ENCODE peak calls at places on chromosomes 6 and 20, in seven cellular contexts. C is Calu3, V is AG04450, Y is lower leg skin, E is HFF-Myc, S is upper lobe of right lung, T is endothelial cell of umbilical vein. N is an unnamed sample.

GRCh38 chr6:157756708-157757429 is 66.2 kb upstream of the SNX9 start:
- DNase-seq in C (peak), V (peak), Y (peak), E (peak), S (peak), T (peak), N (peak)

GRCh38 chr6:127102299-127102698 is 16.2 kb upstream of the RSPO3 start:
- DNase-seq in C (no peak), V (peak), Y (no peak), E (no peak), S (no peak), T (no peak), N (peak)

GRCh38 chr6:39189915-39190544 is 39.2 kb downstream of the KCNK5 start:
- DNase-seq in C (peak), V (no peak), Y (no peak), E (no peak), S (peak), T (no peak), N (peak)

GRCh38 chr20:36461600-36462439 is 79.5 kb upstream of the MYL9 start:
- DNase-seq in C (peak), V (no peak), Y (peak), E (no peak), S (peak), T (peak), N (no peak)

GRCh38 chr6:139984317-139984716 is 609.9 kb upstream of the CITED2 start:
- DNase-seq in C (no peak), V (no peak), Y (no peak), E (no peak), S (no peak), T (no peak), N (no peak)

GRCh38 chr20:63407928-63408683 is 47.0 kb upstream of the CHRNA4 start:
- DNase-seq in C (no peak), V (no peak), Y (no peak), E (no peak), S (no peak), T (no peak), N (no peak)

GRCh38 chr20:4087923-4088322 is 72.6 kb upstream of the RNF24 start:
- DNase-seq in C (no peak), V (no peak), Y (no peak), E (no peak), S (no peak), T (no peak), N (peak)

GRCh38 chr6:73041051-73041450 is 184.2 kb downstream of the KHDC1L start:
- DNase-seq in C (no peak), V (no peak), Y (no peak), E (no peak), S (no peak), T (no peak), N (no peak)

GRCh38 chr6:112502348-112503130 is 155.4 kb downstream of the RFPL4B start:
- DNase-seq in C (no peak), V (no peak), Y (no peak), E (no peak), S (no peak), T (peak), N (peak)

GRCh38 chr6:167397712-167398111 is 72.8 kb downstream of the TTLL2 start:
- DNase-seq in C (no peak), V (no peak), Y (no peak), E (no peak), S (peak), T (no peak), N (no peak)

GRCh38 chr6:145963216-145964068 is 716 bp downstream of the SHPRH start:
- DNase-seq in C (peak), V (no peak), Y (peak), E (no peak), S (peak), T (peak), N (peak)

GRCh38 chr6:111076024-111076680 is 11.2 kb upstream of the SLC16A10 start:
- DNase-seq in C (peak), V (no peak), Y (no peak), E (no peak), S (no peak), T (no peak), N (peak)

GRCh38 chr20:19885981-19886665 is 128.1 kb downstream of the RIN2 start:
- DNase-seq in C (peak), V (no peak), Y (peak), E (peak), S (peak), T (peak), N (peak)

GRCh38 chr20:49874601-49875116 is 40.7 kb downstream of the SPATA2 start:
- DNase-seq in C (no peak), V (no peak), Y (peak), E (no peak), S (no peak), T (no peak), N (no peak)

GRCh38 chr20:17825949-17826843 is 126.4 kb downstream of the BANF2 start:
- DNase-seq in C (no peak), V (no peak), Y (no peak), E (no peak), S (no peak), T (no peak), N (no peak)

GRCh38 chr6:31485063-31485462 is 12.9 kb upstream of the MICB start:
- DNase-seq in C (no peak), V (no peak), Y (no peak), E (no peak), S (no peak), T (no peak), N (no peak)

GRCh38 chr6:121055572-121056163 is 278.6 kb downstream of the TBC1D32 start:
- DNase-seq in C (peak), V (peak), Y (no peak), E (peak), S (no peak), T (peak), N (peak)

GRCh38 chr6:34285571-34285970 is 36.8 kb upstream of the SMIM29 start:
- DNase-seq in C (no peak), V (no peak), Y (no peak), E (no peak), S (no peak), T (peak), N (no peak)

GRCh38 chr6:56897789-56898509 is 57.0 kb upstream of the BEND6 start:
- DNase-seq in C (no peak), V (no peak), Y (no peak), E (no peak), S (no peak), T (no peak), N (no peak)

GRCh38 chr6:41529970-41530369 is 16.2 kb upstream of the FOXP4 start:
- DNase-seq in C (no peak), V (no peak), Y (no peak), E (no peak), S (no peak), T (no peak), N (no peak)

GRCh38 chr6:2237001-2237400 is 8.4 kb downstream of the GMDS start:
- DNase-seq in C (no peak), V (peak), Y (no peak), E (peak), S (no peak), T (peak), N (peak)

GRCh38 chr6:105949939-105950582 is 136.1 kb upstream of the PRDM1 start:
- DNase-seq in C (no peak), V (no peak), Y (no peak), E (no peak), S (no peak), T (no peak), N (no peak)

GRCh38 chr6:42441059-42441471 is 10.7 kb downstream of the TRERF1 start:
- DNase-seq in C (no peak), V (peak), Y (peak), E (no peak), S (no peak), T (no peak), N (no peak)

GRCh38 chr6:69729870-69730449 is 66.8 kb downstream of the LMBRD1 start:
- DNase-seq in C (no peak), V (no peak), Y (no peak), E (no peak), S (no peak), T (peak), N (peak)

GRCh38 chr20:41411458-41411857 is 44.8 kb upstream of the EMILIN3 start:
- DNase-seq in C (no peak), V (no peak), Y (no peak), E (no peak), S (no peak), T (peak), N (peak)

GRCh38 chr20:54629632-54630031 is 154.2 kb downstream of the DOK5 start:
- DNase-seq in C (no peak), V (no peak), Y (no peak), E (no peak), S (no peak), T (no peak), N (no peak)

GRCh38 chr20:36468149-36469000 is 72.9 kb upstream of the MYL9 start:
- DNase-seq in C (no peak), V (no peak), Y (no peak), E (no peak), S (no peak), T (peak), N (no peak)

GRCh38 chr6:96157018-96157565 is 141.3 kb downstream of the FUT9 start:
- DNase-seq in C (no peak), V (no peak), Y (no peak), E (no peak), S (no peak), T (no peak), N (peak)

GRCh38 chr20:51244496-51244895 is 221.6 kb upstream of the KCNG1 start:
- DNase-seq in C (no peak), V (no peak), Y (no peak), E (no peak), S (no peak), T (no peak), N (no peak)

GRCh38 chr6:35782424-35782823 is 1.6 kb downstream of the CLPSL1 start:
- DNase-seq in C (peak), V (no peak), Y (no peak), E (no peak), S (peak), T (no peak), N (peak)

GRCh38 chr6:170583736-170584180 is 679 bp downstream of the PDCD2 start:
- DNase-seq in C (no peak), V (no peak), Y (no peak), E (no peak), S (no peak), T (no peak), N (peak)
- TF ChIP-seq CTCF in C (no peak), V (peak), Y (no peak), E (no peak), S (no peak), T (no peak), N (no peak)

GRCh38 chr6:148144917-148145521 is 197.6 kb upstream of the SASH1 start:
- DNase-seq in C (peak), V (peak), Y (peak), E (peak), S (peak), T (peak), N (peak)
- TF ChIP-seq CTCF in C (peak), V (peak), Y (peak), E (peak), S (peak), T (peak), N (peak)

GRCh38 chr6:108840919-108841318 is 7.3 kb upstream of the ARMC2 start:
- DNase-seq in C (no peak), V (no peak), Y (no peak), E (no peak), S (no peak), T (no peak), N (no peak)

GRCh38 chr6:108836061-108836460 is 12.2 kb upstream of the ARMC2 start:
- DNase-seq in C (no peak), V (peak), Y (no peak), E (no peak), S (no peak), T (no peak), N (no peak)

GRCh38 chr6:108837236-108837971 is 10.8 kb upstream of the ARMC2 start:
- DNase-seq in C (no peak), V (no peak), Y (no peak), E (no peak), S (no peak), T (no peak), N (no peak)

GRCh38 chr6:108839068-108839467 is 9.2 kb upstream of the ARMC2 start:
- DNase-seq in C (no peak), V (no peak), Y (no peak), E (no peak), S (no peak), T (no peak), N (no peak)

GRCh38 chr6:108838101-108838717 is 10.0 kb upstream of the ARMC2 start:
- DNase-seq in C (peak), V (no peak), Y (no peak), E (no peak), S (peak), T (no peak), N (peak)
- TF ChIP-seq CTCF in C (no peak), V (peak), Y (no peak), E (peak), S (no peak), T (no peak), N (peak)

GRCh38 chr6:86706449-86706848 is 230.9 kb upstream of the HTR1E start:
- DNase-seq in C (peak), V (no peak), Y (no peak), E (no peak), S (no peak), T (no peak), N (no peak)
- TF ChIP-seq CTCF in C (peak), V (no peak), Y (no peak), E (no peak), S (no peak), T (no peak), N (no peak)

DNA sequence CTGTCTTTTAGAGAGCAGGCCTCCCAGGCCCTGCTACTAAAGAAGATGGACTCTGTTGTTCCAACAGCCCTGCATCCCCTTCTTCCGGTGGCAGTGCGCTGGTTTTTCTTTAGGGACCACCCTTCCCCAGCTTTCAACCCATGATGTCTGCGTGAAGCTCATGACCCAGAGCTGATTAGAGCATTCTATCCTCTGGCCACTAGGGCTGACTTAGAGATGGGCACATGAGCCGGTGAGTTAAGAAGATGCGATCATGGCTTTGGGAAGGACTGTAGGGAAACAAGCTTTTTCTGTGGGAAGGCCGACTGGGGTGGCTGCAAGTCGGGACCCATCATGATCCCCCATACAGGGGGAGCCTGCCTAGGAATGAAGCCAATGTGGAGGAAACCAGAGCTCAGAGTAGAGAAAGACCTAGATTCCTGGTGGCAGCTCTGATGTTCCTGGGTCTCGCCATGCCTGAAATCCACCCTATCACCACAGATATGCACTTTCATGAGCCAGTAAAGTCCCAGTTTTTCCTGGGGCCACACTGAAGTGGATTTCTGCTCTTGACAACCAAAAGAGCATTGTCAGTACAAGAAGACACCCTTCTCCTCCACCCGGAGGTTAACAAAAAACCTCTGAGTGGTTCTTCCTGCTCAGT is 29.1 kb upstream of the STX16 start:
- DNase-seq in C (no peak), V (no peak), Y (no peak), E (no peak), S (no peak), T (no peak), N (no peak)
- TF ChIP-seq CTCF in C (no peak), V (peak), Y (no peak), E (peak), S (no peak), T (peak), N (peak)

DNA sequence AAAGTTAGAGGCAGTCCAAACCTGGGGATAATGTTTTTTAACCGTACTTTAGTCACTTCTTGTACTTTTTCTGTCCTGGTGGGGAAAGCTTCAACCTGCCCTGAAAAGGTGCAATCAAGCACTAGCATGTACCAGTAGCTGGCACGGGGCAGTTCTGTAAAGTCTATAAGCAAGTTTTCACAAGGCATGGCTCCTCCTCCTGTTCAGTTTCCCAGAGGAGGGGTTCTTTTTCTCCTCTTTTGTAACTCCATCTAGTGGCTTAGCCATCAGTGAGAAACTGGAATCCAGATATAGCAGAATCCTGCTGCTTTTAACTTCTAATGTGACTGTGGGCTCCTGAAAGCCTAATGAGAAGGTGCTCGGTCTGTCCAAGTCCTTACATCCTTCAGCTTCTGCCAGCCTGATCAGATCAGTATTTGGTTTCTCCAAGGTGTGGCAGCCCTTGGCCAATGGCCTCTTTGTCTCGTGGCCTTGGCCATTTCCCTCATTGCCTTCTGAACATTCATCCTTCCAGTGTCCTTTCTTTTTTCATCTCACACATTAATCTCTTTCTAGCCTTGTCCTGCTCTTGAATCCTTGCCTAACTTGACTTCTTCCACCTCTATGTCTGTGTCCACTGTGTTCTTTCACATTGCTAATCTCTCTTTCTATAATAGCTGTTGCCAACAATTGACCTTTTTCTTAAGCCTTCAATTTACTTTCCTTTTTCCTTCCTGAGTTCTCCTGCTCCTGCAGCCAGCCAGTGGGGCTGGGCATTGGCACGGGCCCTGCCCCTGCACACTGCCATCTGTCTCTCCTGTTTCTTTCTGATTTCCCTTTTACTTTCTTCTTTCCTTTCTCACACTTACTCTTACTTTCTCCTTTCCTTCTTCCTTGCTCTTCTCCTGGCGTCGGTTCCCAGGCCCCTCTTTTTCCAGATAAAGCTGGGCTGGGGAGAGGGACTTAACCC is 222.0 kb upstream of the SYNCRIP start:
- DNase-seq in C (peak), V (no peak), Y (no peak), E (no peak), S (no peak), T (peak), N (peak)
- TF ChIP-seq CTCF in C (no peak), V (peak), Y (no peak), E (no peak), S (no peak), T (no peak), N (peak)

DNA sequence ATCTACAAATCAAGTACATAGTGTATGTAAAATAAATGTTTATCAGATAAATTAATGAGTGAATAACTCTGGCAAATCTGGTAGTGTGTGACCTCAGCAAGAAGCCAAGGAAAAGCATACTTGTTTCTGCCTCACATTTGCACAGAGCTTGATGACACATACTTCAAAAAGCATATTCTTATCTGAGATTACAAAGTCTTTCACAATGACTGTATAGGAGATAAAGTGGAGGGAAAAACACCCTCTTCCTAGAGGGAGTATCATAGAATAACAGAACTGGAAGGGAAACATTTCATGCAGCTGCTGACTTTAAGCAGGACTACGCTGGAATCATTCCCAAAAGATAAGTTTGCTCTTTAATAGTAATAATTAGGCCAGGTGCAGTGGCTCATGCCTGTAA is 28.1 kb upstream of the AKAP7 start:
- DNase-seq in C (peak), V (peak), Y (no peak), E (no peak), S (no peak), T (peak), N (peak)
- TF ChIP-seq CTCF in C (no peak), V (no peak), Y (no peak), E (no peak), S (no peak), T (no peak), N (no peak)

GRCh38 chr20:57047281-57048026 is 219.0 kb downstream of the BMP7 start:
- DNase-seq in C (peak), V (no peak), Y (no peak), E (no peak), S (peak), T (no peak), N (no peak)
- TF ChIP-seq CTCF in C (peak), V (no peak), Y (no peak), E (no peak), S (no peak), T (no peak), N (peak)

DNA sequence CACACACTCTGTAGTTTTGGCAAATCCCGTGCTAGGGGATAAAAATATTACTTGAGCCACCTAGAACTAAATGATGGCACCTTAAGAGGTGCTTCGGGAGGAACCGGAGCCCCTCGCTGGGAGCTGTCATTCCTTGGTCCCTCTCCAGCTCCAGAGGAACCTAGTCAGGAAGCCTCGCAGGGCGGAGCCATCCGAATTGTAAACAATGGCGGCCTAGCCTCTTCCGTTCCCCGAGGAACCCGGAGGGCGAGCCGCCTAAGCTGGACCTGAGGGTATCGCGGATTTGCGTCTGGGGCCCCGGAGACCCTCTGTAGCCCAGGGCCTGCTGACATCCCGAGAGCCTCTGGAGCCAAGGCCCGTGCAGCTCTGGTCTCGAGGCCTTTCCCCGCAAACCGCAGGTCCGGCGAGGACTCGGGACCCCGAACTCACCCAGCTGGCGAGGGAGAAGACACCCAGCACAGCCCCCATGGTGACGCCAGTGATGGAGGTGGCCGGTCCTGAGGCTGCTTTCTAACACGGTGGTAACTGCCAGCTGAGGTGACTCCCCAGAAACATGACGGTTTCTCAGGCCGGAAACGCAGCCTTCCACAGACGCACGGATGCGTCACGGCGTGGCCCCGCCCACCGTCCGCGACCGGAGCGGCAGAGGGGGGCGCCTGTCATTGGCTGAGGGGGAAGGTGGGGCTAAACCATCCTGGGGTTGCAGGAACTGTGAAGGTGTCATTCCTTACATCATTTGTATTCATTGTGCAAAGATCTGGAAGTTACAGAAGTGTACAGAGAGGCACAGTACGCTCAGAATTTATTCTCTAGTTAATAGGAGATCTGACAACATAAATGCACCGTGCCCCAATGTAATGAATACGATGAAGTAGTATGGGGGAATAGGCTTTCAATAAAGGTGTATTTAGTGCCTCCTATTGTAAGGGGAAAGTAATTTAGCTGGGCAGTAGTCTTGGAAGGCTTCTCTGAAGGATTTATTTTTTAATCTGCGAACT is at the start of gene SERINC3:
- DNase-seq in C (peak), V (peak), Y (peak), E (peak), S (peak), T (peak), N (peak)
- TF ChIP-seq CTCF in C (no peak), V (peak), Y (no peak), E (no peak), S (no peak), T (no peak), N (no peak)

N was measured in bronchial epithelial cell.